ENCODE peak calls at places on chromosomes 2 and 18, in eight cellular contexts. One of them, this sample, is unnamed.
A peak's percentile ranks its signal among the peaks of the same experiment; 100 is the strongest.

GRCh38 chr2:198314559-198315153 is 510.3 kb downstream of the PLCL1 start:
- DNase-seq in fibroblast of the conjunctiva: peak; percentile 54
- DNase-seq in ELF-1: no peak
- DNase-seq in GDM1: peak; percentile 24
- DNase-seq in lower leg skin: no peak
- DNase-seq in Panc1: peak; percentile 28
- DNase-seq in H9: no peak
- DNase-seq in Calu3: peak; percentile 13
- DNase-seq in this sample: no peak

GRCh38 chr2:168490015-168490874 is 34.2 kb downstream of the CERS6 start:
- DNase-seq in fibroblast of the conjunctiva: peak; percentile 32
- DNase-seq in ELF-1: peak; percentile 26
- DNase-seq in GDM1: peak; percentile 62
- DNase-seq in lower leg skin: no peak
- DNase-seq in Panc1: no peak
- DNase-seq in H9: no peak
- DNase-seq in Calu3: no peak
- DNase-seq in this sample: no peak

GRCh38 chr2:60053791-60054190 is 499.7 kb downstream of the BCL11A start:
- DNase-seq in fibroblast of the conjunctiva: no peak
- DNase-seq in ELF-1: no peak
- DNase-seq in GDM1: no peak
- DNase-seq in lower leg skin: peak; percentile 41
- DNase-seq in Panc1: no peak
- DNase-seq in H9: no peak
- DNase-seq in Calu3: no peak
- DNase-seq in this sample: no peak

GRCh38 chr2:235605999-235606715 is 112.3 kb downstream of the AGAP1 start:
- DNase-seq in fibroblast of the conjunctiva: peak; percentile 52
- DNase-seq in ELF-1: no peak
- DNase-seq in GDM1: no peak
- DNase-seq in lower leg skin: no peak
- DNase-seq in Panc1: no peak
- DNase-seq in H9: peak; percentile 46
- DNase-seq in Calu3: no peak
- DNase-seq in this sample: no peak

GRCh38 chr2:9983413-9984216 is 32.1 kb downstream of the GRHL1 start:
- DNase-seq in fibroblast of the conjunctiva: no peak
- DNase-seq in ELF-1: no peak
- DNase-seq in GDM1: no peak
- DNase-seq in lower leg skin: no peak
- DNase-seq in Panc1: no peak
- DNase-seq in H9: no peak
- DNase-seq in Calu3: no peak
- DNase-seq in this sample: no peak

GRCh38 chr18:5197032-5197434 is at the start of gene AKAIN1:
- DNase-seq in fibroblast of the conjunctiva: peak; percentile 1
- DNase-seq in ELF-1: peak; percentile 90
- DNase-seq in GDM1: no peak
- DNase-seq in lower leg skin: no peak
- DNase-seq in Panc1: no peak
- DNase-seq in H9: peak; percentile 78
- DNase-seq in Calu3: no peak
- DNase-seq in this sample: peak; percentile 67

GRCh38 chr2:88626171-88627054 is 851 bp downstream of the EIF2AK3 start:
- DNase-seq in fibroblast of the conjunctiva: no peak
- DNase-seq in ELF-1: peak; percentile 60
- DNase-seq in GDM1: no peak
- DNase-seq in lower leg skin: peak; percentile 34
- DNase-seq in Panc1: no peak
- DNase-seq in H9: peak; percentile 45
- DNase-seq in Calu3: peak; percentile 27
- DNase-seq in this sample: peak; percentile 58

GRCh38 chr2:1553671-1554295 is 140.5 kb downstream of the TPO start:
- DNase-seq in fibroblast of the conjunctiva: peak; percentile 79
- DNase-seq in ELF-1: no peak
- DNase-seq in GDM1: no peak
- DNase-seq in lower leg skin: no peak
- DNase-seq in Panc1: no peak
- DNase-seq in H9: no peak
- DNase-seq in Calu3: peak; percentile 49
- DNase-seq in this sample: no peak

GRCh38 chr18:45324489-45325111 is 290.7 kb upstream of the SLC14A2 start:
- DNase-seq in fibroblast of the conjunctiva: peak; percentile 91
- DNase-seq in ELF-1: peak; percentile 37
- DNase-seq in GDM1: no peak
- DNase-seq in lower leg skin: peak; percentile 57
- DNase-seq in Panc1: no peak
- DNase-seq in H9: peak; percentile 38
- DNase-seq in Calu3: peak; percentile 3
- DNase-seq in this sample: no peak

GRCh38 chr2:121018136-121019057 is 266.6 kb downstream of the TFCP2L1 start:
- DNase-seq in fibroblast of the conjunctiva: no peak
- DNase-seq in ELF-1: peak; percentile 95
- DNase-seq in GDM1: no peak
- DNase-seq in lower leg skin: no peak
- DNase-seq in Panc1: no peak
- DNase-seq in H9: peak; percentile 93
- DNase-seq in Calu3: peak; percentile 11
- DNase-seq in this sample: no peak